ENCODE peak calls at places on chromosomes 13 and 19, in nine cellular contexts. I is heart left ventricle, J is spleen, S is NB4, U is fibroblast of pulmonary artery, H is fibroblast of lung, Q is A549, L is pancreas, D is IMR-90. R is an unnamed sample.

GRCh38 chr19:44435441-44435840 is 12.8 kb downstream of the ZNF229 start:
- DNase-seq in I (no peak), J (no peak), S (no peak), U (no peak), H (no peak), Q (no peak), L (no peak), D (no peak), R (no peak)

GRCh38 chr13:56561327-56561726 is 579.4 kb upstream of the PRR20A start:
- DNase-seq in I (no peak), J (no peak), S (peak), U (peak), H (no peak), Q (no peak), L (no peak), D (no peak), R (no peak)

GRCh38 chr13:67464154-67464553 is 234.0 kb upstream of the PCDH9 start:
- DNase-seq in I (no peak), J (no peak), S (no peak), U (no peak), H (no peak), Q (no peak), L (no peak), D (no peak), R (no peak)

GRCh38 chr13:21590231-21590630 is 13.7 kb downstream of the MICU2 start:
- DNase-seq in I (no peak), J (no peak), S (no peak), U (no peak), H (peak), Q (no peak), L (no peak), D (peak), R (no peak)

GRCh38 chr19:7225741-7226140 is 68.5 kb downstream of the INSR start:
- DNase-seq in I (no peak), J (no peak), S (no peak), U (no peak), H (no peak), Q (no peak), L (no peak), D (no peak), R (no peak)

GRCh38 chr19:38304866-38305429 is 897 bp downstream of the C19orf33 start:
- DNase-seq in I (peak), J (peak), S (no peak), U (no peak), H (no peak), Q (peak), L (peak), D (no peak), R (no peak)

GRCh38 chr19:8332976-8333770 is 9.9 kb downstream of the KANK3 start:
- DNase-seq in I (peak), J (peak), S (no peak), U (no peak), H (no peak), Q (no peak), L (no peak), D (no peak), R (no peak)

GRCh38 chr13:98632971-98633370 is 56.1 kb upstream of the STK24 start:
- DNase-seq in I (no peak), J (no peak), S (peak), U (no peak), H (no peak), Q (no peak), L (no peak), D (peak), R (no peak)

GRCh38 chr19:14433454-14434156 is 499 bp downstream of the PKN1 start:
- DNase-seq in I (no peak), J (peak), S (no peak), U (no peak), H (no peak), Q (no peak), L (peak), D (no peak), R (no peak)

GRCh38 chr19:22527554-22527953 is 105.4 kb upstream of the ZNF98 start:
- DNase-seq in I (no peak), J (no peak), S (no peak), U (no peak), H (no peak), Q (no peak), L (no peak), D (no peak), R (no peak)

GRCh38 chr13:59543418-59543817 is 620.3 kb downstream of the DIAPH3 start:
- DNase-seq in I (no peak), J (no peak), S (no peak), U (no peak), H (no peak), Q (no peak), L (no peak), D (no peak), R (no peak)

GRCh38 chr13:22114630-22115311 is 443.9 kb downstream of the FGF9 start:
- DNase-seq in I (no peak), J (no peak), S (peak), U (no peak), H (peak), Q (no peak), L (no peak), D (peak), R (no peak)

GRCh38 chr13:36431204-36432105 is 840 bp upstream of the CCNA1 start:
- DNase-seq in I (no peak), J (peak), S (peak), U (no peak), H (no peak), Q (no peak), L (no peak), D (no peak), R (no peak)

GRCh38 chr13:82963466-82963865 is 918.8 kb downstream of the SLITRK1 start:
- DNase-seq in I (no peak), J (no peak), S (no peak), U (peak), H (peak), Q (no peak), L (no peak), D (peak), R (no peak)

GRCh38 chr13:113401452-113402415 is 37.8 kb upstream of the GRTP1 start:
- DNase-seq in I (no peak), J (no peak), S (no peak), U (no peak), H (no peak), Q (no peak), L (no peak), D (no peak), R (peak)

GRCh38 chr13:68749801-68750200 is 1357.8 kb upstream of the ATXN8OS start:
- DNase-seq in I (no peak), J (no peak), S (no peak), U (no peak), H (no peak), Q (no peak), L (no peak), D (no peak), R (no peak)

GRCh38 chr13:112818040-112818697 is 128.3 kb downstream of the ATP11A start:
- DNase-seq in I (no peak), J (no peak), S (no peak), U (no peak), H (no peak), Q (no peak), L (no peak), D (no peak), R (no peak)

GRCh38 chr13:99746857-99747710 is 224.5 kb downstream of the ZIC5 start:
- DNase-seq in I (no peak), J (no peak), S (no peak), U (no peak), H (no peak), Q (no peak), L (no peak), D (no peak), R (no peak)

GRCh38 chr19:12939292-12939606 is 840 bp downstream of the CALR start:
- DNase-seq in I (no peak), J (no peak), S (peak), U (peak), H (peak), Q (no peak), L (no peak), D (peak), R (no peak)

GRCh38 chr13:49225358-49226042 is 5.4 kb downstream of the MLNR start:
- DNase-seq in I (no peak), J (no peak), S (peak), U (peak), H (no peak), Q (no peak), L (no peak), D (no peak), R (no peak)

GRCh38 chr19:10112037-10112751 is 701 bp downstream of the P2RY11 start:
- DNase-seq in I (no peak), J (no peak), S (peak), U (no peak), H (no peak), Q (peak), L (no peak), D (no peak), R (no peak)

GRCh38 chr13:71087432-71087831 is 779.6 kb downstream of the DACH1 start:
- DNase-seq in I (no peak), J (no peak), S (no peak), U (no peak), H (no peak), Q (no peak), L (no peak), D (no peak), R (no peak)

GRCh38 chr19:45179063-45179847 is 671 bp downstream of the BLOC1S3 start:
- DNase-seq in I (peak), J (peak), S (peak), U (peak), H (no peak), Q (no peak), L (peak), D (peak), R (no peak)

GRCh38 chr13:95745752-95746151 is 68.8 kb downstream of the DNAJC3 start:
- DNase-seq in I (no peak), J (no peak), S (peak), U (peak), H (no peak), Q (no peak), L (no peak), D (no peak), R (no peak)

GRCh38 chr19:19420570-19421301 is 15.3 kb downstream of the GATAD2A start:
- DNase-seq in I (no peak), J (no peak), S (no peak), U (no peak), H (no peak), Q (no peak), L (no peak), D (no peak), R (no peak)

GRCh38 chr19:57788114-57788692 is 18.7 kb downstream of the ZNF586 start:
- DNase-seq in I (no peak), J (no peak), S (no peak), U (no peak), H (no peak), Q (no peak), L (no peak), D (no peak), R (no peak)

GRCh38 chr19:33698576-33699435 is 77.1 kb downstream of the CHST8 start:
- DNase-seq in I (no peak), J (peak), S (no peak), U (no peak), H (no peak), Q (no peak), L (no peak), D (no peak), R (peak)

GRCh38 chr13:93951153-93951552 is 528.3 kb downstream of the DCT start:
- DNase-seq in I (no peak), J (no peak), S (no peak), U (peak), H (peak), Q (no peak), L (no peak), D (peak), R (no peak)

GRCh38 chr13:27638521-27638920 is 16.8 kb downstream of the POLR1D start:
- DNase-seq in I (no peak), J (no peak), S (no peak), U (peak), H (peak), Q (no peak), L (no peak), D (peak), R (no peak)

GRCh38 chr19:18932216-18932841 is 8.7 kb downstream of the HOMER3 start:
- DNase-seq in I (peak), J (peak), S (peak), U (peak), H (peak), Q (peak), L (peak), D (no peak), R (no peak)

GRCh38 chr13:50358221-50358620 is 343.0 kb downstream of the KCNRG start:
- DNase-seq in I (no peak), J (no peak), S (no peak), U (peak), H (peak), Q (no peak), L (no peak), D (no peak), R (no peak)

GRCh38 chr19:6414793-6415591 is 9.6 kb downstream of the KHSRP start:
- DNase-seq in I (no peak), J (no peak), S (no peak), U (no peak), H (no peak), Q (no peak), L (no peak), D (no peak), R (no peak)

GRCh38 chr13:28344163-28344562 is 150.8 kb downstream of the FLT1 start:
- DNase-seq in I (no peak), J (no peak), S (no peak), U (no peak), H (no peak), Q (no peak), L (no peak), D (no peak), R (no peak)

GRCh38 chr13:41458187-41458938 is 1.0 kb downstream of the RGCC start:
- DNase-seq in I (peak), J (peak), S (peak), U (no peak), H (peak), Q (no peak), L (peak), D (peak), R (no peak)

GRCh38 chr13:108155185-108156106 is 59.9 kb downstream of the LIG4 start:
- DNase-seq in I (peak), J (no peak), S (peak), U (peak), H (peak), Q (peak), L (peak), D (peak), R (no peak)

GRCh38 chr19:52535831-52536800 is 8.6 kb downstream of the ZNF808 start:
- DNase-seq in I (peak), J (peak), S (peak), U (peak), H (peak), Q (no peak), L (peak), D (peak), R (no peak)

GRCh38 chr13:60756306-60756705 is 359.3 kb downstream of the TDRD3 start:
- DNase-seq in I (no peak), J (no peak), S (no peak), U (peak), H (no peak), Q (no peak), L (no peak), D (no peak), R (no peak)

DNA sequence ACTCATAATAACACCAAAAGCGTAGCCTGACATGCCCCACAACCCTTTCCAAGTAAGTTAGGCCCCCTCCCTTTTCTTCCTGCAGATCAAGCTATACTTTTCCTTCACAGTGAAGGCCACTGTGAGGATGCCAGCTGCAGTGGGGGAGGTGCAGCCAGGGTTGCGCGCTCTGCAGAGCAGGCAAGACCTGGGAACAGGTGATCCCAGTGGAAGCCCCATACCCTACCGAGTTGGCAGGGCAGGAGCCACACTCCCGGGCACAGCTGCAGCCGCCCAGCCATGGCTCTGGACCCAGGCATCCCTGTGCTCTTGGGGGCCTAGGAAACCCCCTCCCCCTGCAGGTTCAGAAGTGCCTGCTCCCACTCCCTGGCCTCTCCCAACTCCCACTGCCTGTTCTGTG is 18.7 kb downstream of the MTMR6 start:
- DNase-seq in I (no peak), J (no peak), S (no peak), U (no peak), H (no peak), Q (no peak), L (no peak), D (no peak), R (no peak)
- TF ChIP-seq CTCF in I (no peak), J (no peak), S (no peak), U (no peak), H (no peak), Q (no peak), L (no peak), D (no peak), R (no peak)

DNA sequence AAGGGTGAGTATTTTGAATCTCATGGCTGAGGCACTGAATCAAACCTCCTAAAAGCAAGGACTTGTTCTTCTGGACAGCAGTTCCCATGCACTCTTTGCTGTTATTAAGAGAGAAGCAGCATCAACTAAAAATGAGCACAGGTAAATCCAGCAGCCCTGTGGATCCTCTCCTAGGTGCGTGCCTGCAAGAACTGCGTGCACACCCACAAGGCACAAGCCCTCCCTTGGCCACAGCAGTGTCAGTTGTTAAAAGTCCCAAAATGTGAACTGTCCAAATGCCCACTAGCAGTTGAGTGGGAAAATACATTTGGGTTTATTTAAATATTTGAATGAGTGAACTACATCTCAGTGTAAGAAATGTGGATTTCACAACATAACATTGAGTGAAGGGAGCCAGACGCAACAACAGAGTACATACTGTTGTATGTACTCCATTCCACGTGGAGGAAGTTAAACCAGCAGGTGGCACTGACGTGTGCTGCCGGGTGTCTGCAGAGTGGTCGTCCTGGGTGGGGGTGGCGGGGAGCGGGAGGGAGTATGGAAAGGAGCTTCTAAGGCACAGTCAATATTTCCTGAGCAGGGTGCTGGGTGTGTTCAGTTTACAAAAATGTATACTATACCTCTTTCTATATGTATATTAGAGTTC is 266.4 kb downstream of the NALCN start:
- DNase-seq in I (no peak), J (no peak), S (peak), U (peak), H (peak), Q (peak), L (no peak), D (peak), R (no peak)
- TF ChIP-seq CTCF in I (no peak), J (no peak), S (no peak), U (peak), H (peak), Q (peak), L (no peak), D (peak), R (peak)

GRCh38 chr19:1218751-1219567 is 13.4 kb downstream of the STK11 start:
- DNase-seq in I (no peak), J (no peak), S (no peak), U (no peak), H (no peak), Q (no peak), L (no peak), D (no peak), R (no peak)

GRCh38 chr19:1219786-1220451 is 14.3 kb downstream of the STK11 start:
- DNase-seq in I (no peak), J (no peak), S (no peak), U (no peak), H (no peak), Q (no peak), L (no peak), D (no peak), R (no peak)

GRCh38 chr19:1221904-1222255 is 15.9 kb downstream of the CBARP start:
- DNase-seq in I (no peak), J (no peak), S (no peak), U (no peak), H (no peak), Q (no peak), L (no peak), D (no peak), R (no peak)

GRCh38 chr19:1221141-1221903 is 15.7 kb downstream of the STK11 start:
- DNase-seq in I (peak), J (no peak), S (no peak), U (peak), H (peak), Q (peak), L (peak), D (peak), R (no peak)

DNA sequence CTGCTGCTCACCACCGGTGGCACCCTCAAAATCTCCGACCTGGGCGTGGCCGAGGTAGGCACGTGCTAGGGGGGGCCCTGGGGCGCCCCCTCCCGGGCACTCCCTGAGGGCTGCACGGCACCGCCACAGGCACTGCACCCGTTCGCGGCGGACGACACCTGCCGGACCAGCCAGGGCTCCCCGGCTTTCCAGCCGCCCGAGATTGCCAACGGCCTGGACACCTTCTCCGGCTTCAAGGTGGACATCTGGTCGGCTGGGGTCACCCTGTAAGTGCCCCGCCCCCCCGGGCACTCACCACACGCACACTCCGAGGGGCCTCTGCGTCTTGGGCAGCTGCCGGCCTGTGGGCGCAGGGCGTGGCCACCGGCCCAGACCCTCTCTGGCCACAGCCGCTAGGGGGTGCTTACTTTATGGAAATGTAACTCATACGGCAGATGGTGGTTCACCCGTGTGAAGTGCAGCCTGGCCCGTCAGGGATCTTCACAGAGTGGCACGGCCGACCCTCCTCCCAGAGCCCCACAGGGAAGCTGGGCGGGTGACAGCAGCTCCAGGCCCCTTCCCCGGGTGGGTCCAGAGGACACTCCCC is 15.0 kb downstream of the STK11 start:
- DNase-seq in I (no peak), J (no peak), S (no peak), U (no peak), H (no peak), Q (peak), L (no peak), D (no peak), R (no peak)
- TF ChIP-seq CTCF in I (no peak), J (no peak), S (no peak), U (no peak), H (no peak), Q (peak), L (no peak), D (no peak), R (no peak)

GRCh38 chr19:40443131-40443929 is 805 bp downstream of the SERTAD3 start:
- DNase-seq in I (peak), J (peak), S (peak), U (peak), H (peak), Q (peak), L (peak), D (peak), R (peak)
- TF ChIP-seq CTCF in I (no peak), J (peak), S (no peak), U (no peak), H (no peak), Q (no peak), L (no peak), D (no peak), R (no peak)

DNA sequence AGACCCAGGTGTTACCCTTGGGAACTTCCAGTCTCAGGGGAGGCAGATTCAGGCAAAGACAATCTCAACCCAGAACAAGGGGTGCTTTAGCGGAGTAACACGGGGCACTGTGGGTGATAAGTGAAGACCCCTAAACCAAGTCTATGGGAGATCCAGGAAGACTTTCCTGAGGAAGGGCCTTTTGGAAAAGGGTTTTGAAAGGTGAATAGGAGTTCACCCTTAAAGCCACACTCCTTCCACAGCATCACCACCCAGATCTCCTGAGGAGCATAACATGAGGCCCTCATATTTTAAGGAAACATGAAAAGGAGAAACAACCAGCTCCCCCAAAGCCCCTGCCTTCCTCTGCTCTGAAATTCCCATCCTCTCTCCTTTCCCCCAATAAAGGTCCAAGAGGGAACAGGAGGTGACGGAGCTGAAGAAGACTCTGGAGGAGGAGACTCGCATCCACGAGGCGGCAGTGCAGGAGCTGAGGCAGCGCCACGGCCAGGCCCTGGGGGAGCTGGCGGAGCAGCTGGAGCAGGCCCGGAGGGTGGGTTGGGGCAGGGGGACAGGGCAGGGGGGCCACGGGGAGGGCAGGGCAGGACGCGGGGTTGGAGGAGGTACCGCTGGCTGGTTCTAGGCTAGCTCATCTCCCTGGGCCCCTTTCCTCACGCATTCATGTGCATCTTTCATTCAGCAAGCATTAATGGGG is 52.7 kb downstream of the KCNC3 start:
- DNase-seq in I (no peak), J (no peak), S (no peak), U (no peak), H (no peak), Q (no peak), L (no peak), D (no peak), R (no peak)
- TF ChIP-seq CTCF in I (no peak), J (no peak), S (no peak), U (no peak), H (no peak), Q (no peak), L (no peak), D (no peak), R (no peak)

GRCh38 chr19:31140717-31141116 is 208.5 kb downstream of the TSHZ3 start:
- DNase-seq in I (no peak), J (no peak), S (no peak), U (peak), H (no peak), Q (peak), L (no peak), D (peak), R (no peak)
- TF ChIP-seq CTCF in I (no peak), J (no peak), S (no peak), U (no peak), H (no peak), Q (no peak), L (no peak), D (no peak), R (peak)